ENCODE peak calls at places on chromosomes 12 and 14, in four cellular contexts. I, J, A and D are unnamed samples.

GRCh38 chr12:23290627-23291330 is 658.7 kb downstream of the SOX5 start:
- DNase-seq in I (no peak), J (no peak), A (no peak), D (no peak)

GRCh38 chr14:34078117-34078743 is 127.4 kb upstream of the EGLN3 start:
- DNase-seq in I (no peak), J (peak; percentile 77), A (no peak), D (no peak)

GRCh38 chr14:65850429-65851145 is 438.1 kb downstream of the FUT8 start:
- DNase-seq in I (no peak), J (no peak), A (no peak), D (no peak)

GRCh38 chr14:76742961-76743360 is 18.3 kb upstream of the VASH1 start:
- DNase-seq in I (no peak), J (no peak), A (no peak), D (peak; percentile 15)

GRCh38 chr14:52069617-52070431 is 965 bp upstream of the NID2 start:
- DNase-seq in I (no peak), J (no peak), A (peak; percentile 83), D (peak; percentile 69)

GRCh38 chr14:101947577-101947903 is 16.8 kb upstream of the DYNC1H1 start:
- DNase-seq in I (no peak), J (no peak), A (no peak), D (no peak)

GRCh38 chr12:1806301-1807106 is 13.9 kb upstream of the LRTM2 start:
- DNase-seq in I (no peak), J (no peak), A (no peak), D (peak; percentile 43)

GRCh38 chr12:120132437-120132836 is 15.9 kb upstream of the RAB35 start:
- DNase-seq in I (no peak), J (no peak), A (no peak), D (no peak)

GRCh38 chr14:96275182-96276112 is 19.4 kb downstream of the BDKRB1 start:
- DNase-seq in I (peak; percentile 29), J (peak; percentile 64), A (peak; percentile 90), D (peak; percentile 84)

GRCh38 chr14:96571311-96571710 is 69.1 kb downstream of the PAPOLA start:
- DNase-seq in I (no peak), J (no peak), A (no peak), D (no peak)

GRCh38 chr14:31326111-31326510 is 94.2 kb downstream of the HEATR5A start:
- DNase-seq in I (peak; percentile 15), J (no peak), A (peak; percentile 39), D (peak; percentile 72)

GRCh38 chr12:114769634-114770033 is 85.7 kb upstream of the TBX3 start:
- DNase-seq in I (no peak), J (no peak), A (no peak), D (no peak)

GRCh38 chr12:42918387-42918786 is 328.8 kb upstream of the PRICKLE1 start:
- DNase-seq in I (no peak), J (no peak), A (no peak), D (peak; percentile 60)

GRCh38 chr12:49821375-49822287 is 6.6 kb downstream of the NCKAP5L start:
- DNase-seq in I (no peak), J (no peak), A (no peak), D (no peak)

GRCh38 chr12:80056845-80057244 is 42.5 kb upstream of the OTOGL start:
- DNase-seq in I (no peak), J (no peak), A (no peak), D (peak; percentile 86)

GRCh38 chr12:94147991-94148840 is at the start of gene PLXNC1:
- DNase-seq in I (no peak), J (no peak), A (peak; percentile 31), D (peak; percentile 60)

GRCh38 chr14:57461777-57462320 is 31.8 kb downstream of the CCDC198 start:
- DNase-seq in I (no peak), J (no peak), A (no peak), D (no peak)

GRCh38 chr12:132154941-132155770 is 10.9 kb downstream of the NOC4L start:
- DNase-seq in I (no peak), J (no peak), A (no peak), D (no peak)

GRCh38 chr14:95255487-95255886 is 64.2 kb downstream of the CLMN start:
- DNase-seq in I (peak; percentile 38), J (peak; percentile 40), A (peak; percentile 1), D (peak; percentile 79)

GRCh38 chr12:105409881-105410471 is 79.5 kb downstream of the C12orf75 start:
- DNase-seq in I (no peak), J (no peak), A (no peak), D (peak; percentile 50)

GRCh38 chr14:26729851-26730250 is 132.0 kb upstream of the NOVA1 start:
- DNase-seq in I (no peak), J (no peak), A (no peak), D (peak; percentile 81)

GRCh38 chr12:104370989-104371870 is 67.7 kb downstream of the EID3 start:
- DNase-seq in I (no peak), J (no peak), A (peak; percentile 57), D (no peak)

GRCh38 chr12:78146365-78146772 is 315.7 kb downstream of the NAV3 start:
- DNase-seq in I (peak; percentile 27), J (peak; percentile 4), A (peak; percentile 62), D (peak; percentile 47)

GRCh38 chr14:58677525-58677924 is 39.8 kb downstream of the DACT1 start:
- DNase-seq in I (no peak), J (no peak), A (no peak), D (no peak)

GRCh38 chr14:54927551-54927950 is 24.9 kb upstream of the GCH1 start:
- DNase-seq in I (no peak), J (no peak), A (no peak), D (no peak)

GRCh38 chr14:70645892-70646291 is 4.2 kb downstream of the TTC9 start:
- DNase-seq in I (no peak), J (no peak), A (no peak), D (no peak)

GRCh38 chr14:70648374-70648773 is 6.7 kb downstream of the TTC9 start:
- DNase-seq in I (no peak), J (no peak), A (no peak), D (no peak)

GRCh38 chr14:70644016-70644415 is 2.3 kb downstream of the TTC9 start:
- DNase-seq in I (no peak), J (no peak), A (no peak), D (no peak)

GRCh38 chr14:70649803-70650202 is 8.1 kb downstream of the TTC9 start:
- DNase-seq in I (no peak), J (no peak), A (no peak), D (no peak)

GRCh38 chr14:70646705-70647104 is 5.0 kb downstream of the TTC9 start:
- DNase-seq in I (no peak), J (no peak), A (no peak), D (no peak)
- H2AFZ ChIP-seq in I (no peak overlapping the region), J (no peak overlapping the region), A (no peak overlapping the region), D (no peak overlapping the region)

DNA sequence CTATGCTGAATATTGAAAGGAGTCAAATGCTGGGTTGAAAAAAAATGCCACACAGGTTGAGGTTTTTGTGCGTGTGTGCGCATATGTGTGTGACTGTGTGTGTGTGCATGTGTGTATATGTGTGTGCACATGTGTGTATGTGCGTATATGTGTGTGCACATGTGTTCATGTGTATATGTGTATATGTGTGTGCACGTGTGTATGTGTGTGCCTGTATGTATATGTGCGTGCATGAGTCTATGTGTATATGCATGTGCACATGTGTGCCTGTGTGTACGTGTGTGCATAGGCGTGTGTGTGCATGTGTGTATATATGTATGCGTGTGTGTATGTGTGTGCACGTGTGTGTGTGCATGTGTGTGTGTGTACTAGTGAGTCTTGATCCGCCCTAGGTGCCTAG is 655.7 kb downstream of the AACS start:
- DNase-seq in I (no peak), J (no peak), A (no peak), D (no peak)
- H3K9me3 ChIP-seq in I (peaks cover 7% of the 10 kb centered on the region), J (no peaks in the 10 kb centered on the region), A (peaks cover 32% of the 10 kb centered on the region), D (peaks cover 2% of the 10 kb centered on the region)

DNA sequence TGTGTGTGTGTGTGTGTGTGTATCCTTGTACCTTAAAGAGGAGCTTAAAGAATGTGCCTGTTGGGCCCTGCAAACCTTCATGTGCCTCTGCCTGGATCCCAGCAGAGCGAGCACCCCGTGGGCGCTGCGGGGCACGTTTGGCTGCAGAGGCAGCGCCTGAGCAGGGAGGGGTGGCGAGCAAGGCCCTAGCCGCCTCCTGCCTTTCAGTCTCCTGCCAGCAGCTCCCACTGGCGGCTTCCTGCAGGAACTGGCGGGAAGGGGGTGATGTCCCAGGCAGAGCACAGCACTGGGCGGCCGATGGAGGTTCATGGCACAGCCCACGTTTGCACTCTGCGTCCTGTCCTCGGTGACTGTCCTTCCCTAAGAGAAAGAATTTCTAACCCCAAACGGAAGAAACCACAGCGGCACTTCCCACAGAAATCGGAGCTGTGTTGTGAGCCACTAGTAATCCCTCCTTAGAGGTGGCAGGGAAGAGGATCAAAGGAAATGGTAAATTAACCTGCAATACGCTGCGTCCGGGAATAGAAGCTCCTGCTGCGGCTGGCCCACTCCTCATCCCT is 19.8 kb downstream of the ZBTB42 start:
- DNase-seq in I (no peak), J (no peak), A (peak; percentile 72), D (peak; percentile 72)
- H2AFZ ChIP-seq in I (no peak overlapping the region), J (no peak overlapping the region), A (peak overlapping the region; percentile 64), D (no peak overlapping the region)

DNA sequence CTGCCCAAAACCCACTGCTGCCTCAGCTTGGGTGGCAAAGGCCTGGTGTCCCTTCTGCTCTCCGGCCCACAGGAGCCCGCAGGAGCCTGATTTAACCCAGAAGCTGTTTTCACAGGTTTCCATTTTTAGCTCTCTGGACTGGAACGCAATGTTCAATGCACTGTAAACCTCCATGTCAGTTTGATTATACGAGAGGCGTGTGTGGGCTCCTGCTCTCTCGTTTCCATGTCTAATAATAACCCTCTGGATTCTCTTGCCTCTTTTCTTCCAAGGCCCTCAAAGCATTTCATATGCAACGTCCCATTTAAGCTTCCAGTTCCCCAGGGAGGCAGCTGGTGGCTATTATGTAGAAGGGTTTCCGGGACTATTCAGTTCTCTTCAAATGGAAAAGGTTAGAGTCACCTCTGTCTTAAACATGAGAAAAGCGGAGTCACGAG is 161.1 kb downstream of the SUDS3 start:
- DNase-seq in I (no peak), J (no peak), A (no peak), D (no peak)
- H3K9me3 ChIP-seq in I (no peaks in the 10 kb centered on the region), J (no peaks in the 10 kb centered on the region), A (peaks cover 21% of the 10 kb centered on the region), D (no peaks in the 10 kb centered on the region)